ENCODE peak calls at places on chromosomes 16 and 17, in five cellular contexts. One of them, this sample, is unnamed.

GRCh38 chr16:77277141-77277540 is 77.9 kb downstream of the SYCE1L start:
- DNase-seq in mesenchymal stem cell: no peak
- DNase-seq in H9: no peak
- DNase-seq in H1: no peak
- DNase-seq in neuronal stem cell: no peak
- DNase-seq in this sample: no peak

GRCh38 chr17:74493381-74493833 is 27.0 kb downstream of the CD300A start:
- DNase-seq in neuronal stem cell: peak
- DNase-seq in mesenchymal stem cell: peak
- DNase-seq in H9: peak
- DNase-seq in H1: peak
- DNase-seq in this sample: peak

GRCh38 chr16:25691519-25692091 is at the start of gene HS3ST4:
- DNase-seq in neuronal stem cell: peak
- DNase-seq in H1: no peak
- DNase-seq in mesenchymal stem cell: no peak
- DNase-seq in H9: peak
- DNase-seq in this sample: peak

GRCh38 chr17:36057900-36058299 is 6.2 kb upstream of the CCL18 start:
- DNase-seq in mesenchymal stem cell: no peak
- DNase-seq in H1: no peak
- DNase-seq in neuronal stem cell: no peak
- DNase-seq in H9: no peak
- DNase-seq in this sample: no peak

GRCh38 chr16:66649636-66650205 is 45.2 kb downstream of the CMTM3 start:
- DNase-seq in H1: no peak
- DNase-seq in mesenchymal stem cell: no peak
- DNase-seq in H9: no peak
- DNase-seq in neuronal stem cell: no peak
- DNase-seq in this sample: no peak

GRCh38 chr17:3029213-3029913 is 34.0 kb downstream of the OR1D5 start:
- DNase-seq in neuronal stem cell: no peak
- DNase-seq in H1: no peak
- DNase-seq in H9: peak
- DNase-seq in mesenchymal stem cell: no peak
- DNase-seq in this sample: no peak

GRCh38 chr16:87064731-87065720 is 252.2 kb downstream of the C16orf95 start:
- DNase-seq in H1: no peak
- DNase-seq in H9: no peak
- DNase-seq in neuronal stem cell: no peak
- DNase-seq in mesenchymal stem cell: no peak
- DNase-seq in this sample: no peak

GRCh38 chr17:41442772-41443171 is 2.0 kb upstream of the KRT38 start:
- DNase-seq in mesenchymal stem cell: peak
- DNase-seq in H9: no peak
- DNase-seq in H1: no peak
- DNase-seq in neuronal stem cell: no peak
- DNase-seq in this sample: no peak

GRCh38 chr17:79017546-79017945 is 6.4 kb upstream of the C1QTNF1 start:
- DNase-seq in mesenchymal stem cell: no peak
- DNase-seq in neuronal stem cell: no peak
- DNase-seq in H9: no peak
- DNase-seq in H1: no peak
- DNase-seq in this sample: peak

GRCh38 chr16:69476920-69477418 is 52.5 kb downstream of the CYB5B start:
- DNase-seq in H9: no peak
- DNase-seq in neuronal stem cell: no peak
- DNase-seq in mesenchymal stem cell: peak
- DNase-seq in H1: no peak
- DNase-seq in this sample: peak

GRCh38 chr16:26453215-26453614 is 613.5 kb upstream of the C16orf82 start:
- DNase-seq in H1: no peak
- DNase-seq in H9: no peak
- DNase-seq in mesenchymal stem cell: no peak
- DNase-seq in neuronal stem cell: no peak
- DNase-seq in this sample: no peak

GRCh38 chr17:82239926-82240505 is 11.2 kb downstream of the SLC16A3 start:
- DNase-seq in neuronal stem cell: no peak
- DNase-seq in H9: no peak
- DNase-seq in H1: no peak
- DNase-seq in mesenchymal stem cell: no peak
- DNase-seq in this sample: peak

GRCh38 chr17:21001813-21002221 is 41.0 kb downstream of the USP22 start:
- DNase-seq in H9: no peak
- DNase-seq in neuronal stem cell: no peak
- DNase-seq in H1: no peak
- DNase-seq in mesenchymal stem cell: peak
- DNase-seq in this sample: no peak

GRCh38 chr16:81366316-81366932 is 51.7 kb downstream of the GAN start:
- DNase-seq in H1: no peak
- DNase-seq in H9: no peak
- DNase-seq in neuronal stem cell: peak
- DNase-seq in mesenchymal stem cell: peak
- DNase-seq in this sample: peak

DNA sequence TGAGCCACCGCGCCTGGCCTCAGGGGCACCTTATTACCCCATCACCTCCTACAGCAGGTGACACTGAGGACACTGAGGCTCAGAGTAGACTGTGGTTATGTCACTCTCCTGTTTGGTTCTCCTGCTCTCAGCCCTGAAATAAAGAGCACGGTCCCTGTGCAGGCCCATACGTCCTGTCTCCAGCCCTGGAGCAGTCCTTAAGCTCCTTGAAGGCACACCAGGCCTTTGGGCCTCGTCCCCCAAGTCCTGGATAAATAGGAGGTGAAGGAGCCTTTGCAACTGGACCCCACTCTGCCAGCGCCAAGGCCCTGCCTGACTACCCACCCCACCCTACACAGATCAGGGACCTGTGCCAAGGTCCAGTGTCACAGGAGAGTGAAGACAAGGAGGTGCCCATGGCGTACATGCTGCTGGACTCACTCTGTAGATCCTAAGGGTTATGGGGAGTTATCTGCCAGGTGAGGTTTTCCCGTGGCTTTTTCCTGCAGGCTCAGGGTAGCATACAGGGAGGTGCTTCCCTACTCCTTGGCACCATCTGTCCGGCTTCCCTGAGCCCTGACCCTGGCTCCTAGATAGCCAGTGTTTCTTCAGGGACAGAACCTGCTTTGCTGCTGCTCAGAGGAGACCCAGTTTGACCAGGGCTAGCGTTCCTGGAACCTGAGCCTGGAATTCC is 253.2 kb downstream of the SEC14L1 start:
- DNase-seq in neuronal stem cell: no peak
- DNase-seq in mesenchymal stem cell: no peak
- DNase-seq in H9: no peak
- DNase-seq in H1: no peak
- DNase-seq in this sample: no peak
- H2BK120ac ChIP-seq in neuronal stem cell: no peak
- H2BK120ac ChIP-seq in mesenchymal stem cell: no peak
- H2BK120ac ChIP-seq in H9: no peak
- H2BK120ac ChIP-seq in H1: no peak
- H2BK120ac ChIP-seq in this sample: no peak

DNA sequence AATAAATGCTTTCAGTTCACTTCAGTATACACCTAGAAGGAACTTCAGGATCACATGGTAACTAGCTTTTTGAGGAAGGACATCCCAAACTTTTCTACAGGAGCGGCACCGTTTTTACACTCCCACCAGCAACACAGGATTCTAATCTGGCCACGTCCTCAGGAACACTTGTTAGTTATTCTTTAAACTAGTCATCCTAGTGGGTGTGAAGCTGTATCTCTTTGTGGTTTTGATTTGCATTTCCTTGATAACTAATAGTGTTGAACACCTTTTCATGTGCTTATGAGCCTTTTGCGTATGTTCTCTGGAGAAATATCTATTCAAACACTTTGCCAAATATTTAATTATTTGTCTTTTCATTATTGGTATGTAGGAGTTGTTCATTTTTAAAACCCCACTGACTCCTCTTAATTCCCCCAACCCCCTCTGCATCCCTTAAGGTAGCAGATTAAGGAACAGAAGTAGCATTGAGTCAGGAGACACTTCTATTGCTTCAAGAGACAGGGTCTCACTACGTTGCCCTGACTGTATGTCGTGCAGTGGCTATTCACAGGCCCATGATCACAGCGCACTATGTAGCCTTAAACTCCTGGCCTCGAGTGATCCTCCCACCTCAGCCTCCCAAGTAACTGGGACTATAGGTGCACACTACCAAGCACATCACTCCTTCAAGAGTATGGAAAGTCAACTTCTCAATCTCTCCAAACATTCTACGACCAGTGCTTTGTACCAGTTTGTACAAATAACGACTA is 25.4 kb downstream of the YWHAE start:
- DNase-seq in H9: no peak
- DNase-seq in mesenchymal stem cell: no peak
- DNase-seq in neuronal stem cell: no peak
- DNase-seq in H1: no peak
- DNase-seq in this sample: no peak
- H2BK12ac ChIP-seq in H9: no peak
- H2BK12ac ChIP-seq in mesenchymal stem cell: no peak
- H2BK12ac ChIP-seq in neuronal stem cell: no peak
- H2BK12ac ChIP-seq in H1: no peak
- H2BK12ac ChIP-seq in this sample: no peak

DNA sequence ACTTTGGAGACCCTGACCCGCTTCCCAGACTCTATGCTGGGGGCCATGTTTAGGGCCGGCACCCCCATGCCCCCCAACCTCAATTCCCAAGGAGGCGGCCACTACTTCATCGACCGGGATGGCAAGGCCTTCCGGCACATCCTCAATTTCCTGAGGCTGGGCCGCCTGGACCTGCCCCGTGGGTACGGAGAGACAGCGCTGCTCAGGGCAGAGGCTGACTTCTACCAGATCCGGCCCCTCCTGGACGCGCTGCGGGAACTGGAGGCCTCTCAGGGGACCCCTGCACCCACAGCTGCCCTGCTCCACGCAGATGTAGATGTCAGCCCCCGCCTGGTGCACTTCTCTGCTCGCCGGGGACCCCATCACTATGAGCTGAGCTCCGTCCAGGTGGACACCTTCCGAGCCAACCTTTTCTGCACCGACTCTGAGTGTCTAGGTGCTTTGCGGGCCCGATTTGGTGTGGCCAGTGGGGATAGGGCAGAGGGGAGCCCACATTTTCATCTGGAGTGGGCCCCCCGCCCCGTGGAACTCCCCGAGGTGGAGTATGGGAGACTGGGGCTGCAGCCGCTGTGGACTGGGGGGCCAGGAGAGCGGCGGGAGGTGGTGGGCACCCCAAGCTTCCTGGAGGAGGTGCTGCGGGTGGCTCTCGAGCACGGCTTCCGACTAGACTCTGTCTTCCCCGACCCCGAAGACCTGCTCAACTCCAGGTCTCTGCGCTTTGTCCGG is 1.1 kb downstream of the KCTD11 start:
- DNase-seq in neuronal stem cell: no peak
- DNase-seq in H1: no peak
- DNase-seq in H9: no peak
- DNase-seq in mesenchymal stem cell: no peak
- DNase-seq in this sample: no peak
- H3K9ac ChIP-seq in neuronal stem cell: peak
- H3K9ac ChIP-seq in H1: no peak
- H3K9ac ChIP-seq in H9: no peak
- H3K9ac ChIP-seq in mesenchymal stem cell: peak
- H3K9ac ChIP-seq in this sample: no peak

DNA sequence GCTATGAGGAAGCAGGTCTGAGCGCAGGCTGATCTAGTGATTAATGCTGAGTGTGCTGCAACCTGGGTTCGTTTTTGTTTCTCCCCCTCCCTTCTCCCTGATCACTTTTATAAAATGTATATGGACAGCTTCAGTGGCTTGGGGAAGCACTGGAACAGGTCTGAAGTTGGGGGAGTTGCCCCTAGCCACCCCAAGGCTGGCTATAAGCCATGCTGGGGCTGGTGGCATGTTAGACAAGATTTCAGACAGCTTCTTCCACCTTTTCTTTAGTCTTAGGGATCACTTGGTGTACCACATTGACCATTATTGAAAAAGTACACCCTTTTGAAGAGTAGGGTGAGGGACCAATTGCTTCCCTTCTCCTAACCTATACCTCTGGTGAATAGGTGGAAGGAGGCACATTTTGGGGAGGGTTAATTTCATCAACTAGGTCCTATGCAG is 3.8 kb upstream of the VAC14 start:
- DNase-seq in H1: no peak
- DNase-seq in mesenchymal stem cell: no peak
- DNase-seq in neuronal stem cell: no peak
- DNase-seq in H9: no peak
- DNase-seq in this sample: no peak
- H2BK120ac ChIP-seq in H1: no peak
- H2BK120ac ChIP-seq in mesenchymal stem cell: no peak
- H2BK120ac ChIP-seq in neuronal stem cell: no peak
- H2BK120ac ChIP-seq in H9: no peak
- H2BK120ac ChIP-seq in this sample: no peak

DNA sequence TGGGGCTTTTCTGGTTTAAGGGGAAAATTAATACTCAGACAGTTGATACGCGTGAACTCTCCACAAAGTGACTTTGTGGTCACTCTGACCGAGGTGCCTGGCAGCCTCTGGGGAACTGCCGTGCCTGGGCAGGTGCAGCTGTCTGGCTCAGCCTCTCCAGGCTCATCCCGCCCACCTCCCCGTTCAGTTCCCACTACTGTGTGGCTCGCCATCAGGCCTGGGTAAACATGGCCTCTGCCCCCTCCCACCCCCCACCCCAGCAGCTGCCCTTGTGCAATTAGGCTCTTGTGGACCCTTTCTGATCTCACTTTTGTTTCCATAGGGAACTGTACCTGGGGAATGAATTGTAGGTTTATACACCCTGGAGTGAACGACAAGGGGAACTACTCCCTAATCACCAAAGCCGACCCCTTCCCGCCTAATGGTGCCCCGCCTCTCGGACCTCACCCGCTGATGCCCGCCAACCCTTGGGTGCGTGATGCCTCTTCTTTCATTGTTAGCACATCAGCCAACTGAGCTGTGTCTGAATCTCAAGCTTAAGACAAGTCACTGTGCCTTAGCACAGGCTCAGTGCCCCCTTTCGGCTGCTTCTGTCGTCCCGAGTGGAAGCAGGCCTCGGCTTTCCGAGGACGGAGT is 27.8 kb downstream of the ZC3H18 start:
- DNase-seq in mesenchymal stem cell: no peak
- DNase-seq in H1: no peak
- DNase-seq in neuronal stem cell: no peak
- DNase-seq in H9: no peak
- DNase-seq in this sample: no peak
- H2BK12ac ChIP-seq in mesenchymal stem cell: no peak
- H2BK12ac ChIP-seq in H1: no peak
- H2BK12ac ChIP-seq in neuronal stem cell: no peak
- H2BK12ac ChIP-seq in H9: no peak
- H2BK12ac ChIP-seq in this sample: no peak

This sample was measured in trophoblast cell.